ENCODE peak calls at places on chromosome 2, in four cellular contexts. K is neuronal stem cell, F is astrocyte, V is heart left ventricle. X is an unnamed sample. For H3K4me1, the result is how much of the 10 kb centered on the place peaks cover.

GRCh38 chr2:101729521-101730190 is 32.1 kb downstream of the MAP4K4 start:
- DNase-seq in K (no peak), F (no peak), V (no peak), X (no peak)

GRCh38 chr2:166179201-166179600 is 51.4 kb upstream of the SCN1A start:
- DNase-seq in K (no peak), F (no peak), V (no peak), X (no peak)

GRCh38 chr2:10301946-10302478 is 692 bp upstream of the HPCAL1 start:
- DNase-seq in K (no peak), F (no peak), V (no peak), X (no peak)

GRCh38 chr2:88596141-88596830 is 31.0 kb downstream of the EIF2AK3 start:
- DNase-seq in K (no peak), F (peak), V (no peak), X (no peak)

GRCh38 chr2:183242937-183243336 is 118.7 kb downstream of the NUP35 start:
- DNase-seq in K (no peak), F (peak), V (no peak), X (no peak)

GRCh38 chr2:151560289-151560688 is 150.6 kb downstream of the RIF1 start:
- DNase-seq in K (no peak), F (peak), V (peak), X (no peak)

GRCh38 chr2:151247432-151247831 is 14.2 kb downstream of the RBM43 start:
- DNase-seq in K (no peak), F (no peak), V (no peak), X (no peak)

GRCh38 chr2:28399946-28400345 is 7.3 kb downstream of the FOSL2 start:
- DNase-seq in K (no peak), F (no peak), V (no peak), X (no peak)

GRCh38 chr2:105104208-105104731 is 66.4 kb downstream of the MRPS9 start:
- DNase-seq in K (no peak), F (peak), V (no peak), X (no peak)

GRCh38 chr2:119109823-119110222 is 48.7 kb downstream of the C1QL2 start:
- DNase-seq in K (no peak), F (no peak), V (no peak), X (no peak)

GRCh38 chr2:184597996-184598312 is 375 bp upstream of the ZNF804A start:
- DNase-seq in K (no peak), F (peak), V (no peak), X (no peak)

GRCh38 chr2:196145256-196145655 is 26.1 kb downstream of the STK17B start:
- DNase-seq in K (no peak), F (peak), V (no peak), X (no peak)

GRCh38 chr2:208906330-208906729 is 499.7 kb downstream of the PTH2R start:
- DNase-seq in K (no peak), F (no peak), V (no peak), X (no peak)

GRCh38 chr2:47452761-47453160 is 49.8 kb downstream of the MSH2 start:
- DNase-seq in K (no peak), F (no peak), V (no peak), X (no peak)

GRCh38 chr2:50535971-50536759 is 495.8 kb downstream of the NRXN1 start:
- DNase-seq in K (peak), F (peak), V (no peak), X (no peak)

GRCh38 chr2:144707927-144708326 is 188.0 kb upstream of the ZEB2 start:
- DNase-seq in K (no peak), F (peak), V (no peak), X (no peak)

DNA sequence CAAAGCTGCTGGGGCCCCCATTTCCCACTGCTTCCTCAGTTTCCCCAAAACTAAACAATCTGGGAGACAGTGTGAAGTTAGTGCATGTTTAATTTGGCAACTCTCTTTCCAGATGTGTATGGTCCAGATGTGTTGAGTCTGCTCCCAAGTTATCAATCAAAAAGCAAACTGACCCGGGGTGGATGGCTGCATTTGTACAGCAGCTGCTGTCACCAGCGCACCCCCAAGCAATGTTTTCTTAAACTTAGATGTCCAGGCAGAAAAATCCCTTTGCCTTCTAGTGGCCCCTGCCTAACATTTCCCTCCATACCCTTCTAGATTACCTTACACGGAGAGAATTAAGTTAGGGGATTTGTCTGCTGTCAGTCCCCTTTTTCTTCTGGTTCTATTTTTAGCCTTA is 137.0 kb downstream of the COPS8 start:
- DNase-seq in K (no peak), F (no peak), V (no peak), X (no peak)
- H3K4me1 ChIP-seq in K (under half), F (under half), V (under half), X (under half)

DNA sequence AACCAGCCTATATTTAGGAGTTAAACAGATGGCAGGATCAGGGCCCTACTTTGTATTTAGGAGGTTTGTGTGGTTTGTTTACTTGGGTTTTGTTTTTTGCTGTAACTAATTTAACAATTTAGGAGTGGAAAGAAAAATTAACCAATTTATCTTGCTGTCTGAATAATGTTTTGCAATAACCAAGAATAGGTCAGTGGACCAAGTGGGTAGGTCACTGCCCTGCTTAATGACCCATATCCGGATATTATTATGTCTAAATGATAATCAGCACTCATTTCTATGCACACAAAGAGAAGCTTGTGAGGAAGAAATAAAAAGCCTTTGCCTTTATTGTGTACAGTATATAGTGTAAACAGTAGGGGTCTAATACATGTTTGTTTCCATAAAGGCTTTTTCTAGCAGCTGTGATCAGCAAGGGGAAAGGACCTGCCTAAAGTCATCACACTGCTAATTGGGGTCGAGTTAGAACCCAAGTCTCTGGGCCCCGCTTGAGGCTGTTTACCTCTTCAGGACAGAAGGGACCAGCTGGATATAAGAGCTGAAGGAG is 76.6 kb downstream of the TGOLN2 start:
- DNase-seq in K (no peak), F (no peak), V (no peak), X (no peak)
- H3K4me1 ChIP-seq in K (half or more), F (under half), V (half or more), X (under half)

GRCh38 chr2:20425884-20426283 is 21.0 kb upstream of the RHOB start:
- DNase-seq in K (no peak), F (no peak), V (no peak), X (no peak)
- H3K4me1 ChIP-seq in K (under half), F (under half), V (under half), X (under half)

GRCh38 chr2:43105586-43106562 is 120.5 kb downstream of the ZFP36L2 start:
- DNase-seq in K (no peak), F (no peak), V (peak), X (no peak)
- H3K4me1 ChIP-seq in K (under half), F (under half), V (half or more), X (under half)